ENCODE peak calls at places on chromosomes 11 and 22, in six cellular contexts. C is Peyer's patch, W is prostate gland, O is body of pancreas, Z is heart left ventricle, G is A549. T is an unnamed sample. For H3K4me1, the result is how much of the 10 kb centered on the place peaks cover.

GRCh38 chr11:124194283-124194682 is 11.1 kb downstream of the OR10D3 start:
- DNase-seq in C (no peak), W (no peak), O (no peak), Z (no peak), G (no peak), T (no peak)

GRCh38 chr11:93031386-93031785 is 61.9 kb downstream of the MTNR1B start:
- DNase-seq in C (no peak), W (no peak), O (no peak), Z (no peak), G (no peak), T (no peak)

GRCh38 chr11:74730601-74731260 is 495 bp downstream of the CHRDL2 start:
- DNase-seq in C (no peak), W (no peak), O (no peak), Z (no peak), G (no peak), T (no peak)

GRCh38 chr11:7548659-7549283 is 35.0 kb downstream of the PPFIBP2 start:
- DNase-seq in C (peak), W (no peak), O (peak), Z (no peak), G (peak), T (peak)

GRCh38 chr22:29353286-29353685 is 35.1 kb downstream of the AP1B1 start:
- DNase-seq in C (no peak), W (no peak), O (no peak), Z (no peak), G (no peak), T (no peak)

GRCh38 chr22:26479792-26480610 is 3.6 kb downstream of the HPS4 start:
- DNase-seq in C (no peak), W (peak), O (no peak), Z (no peak), G (no peak), T (no peak)

GRCh38 chr22:35539910-35540599 is 576 bp upstream of the RASD2 start:
- DNase-seq in C (peak), W (peak), O (peak), Z (peak), G (no peak), T (peak)

GRCh38 chr22:22103078-22103593 is 120.5 kb upstream of the TOP3B start:
- DNase-seq in C (no peak), W (no peak), O (no peak), Z (no peak), G (peak), T (no peak)

GRCh38 chr22:25177895-25178294 is 21.8 kb upstream of the CRYBB3 start:
- DNase-seq in C (no peak), W (no peak), O (no peak), Z (no peak), G (no peak), T (no peak)

GRCh38 chr22:39146256-39147101 is 6.0 kb downstream of the CBX7 start:
- DNase-seq in C (no peak), W (no peak), O (no peak), Z (peak), G (no peak), T (no peak)

GRCh38 chr11:86246293-86246675 is 1.7 kb downstream of the EED start:
- DNase-seq in C (no peak), W (no peak), O (no peak), Z (no peak), G (no peak), T (no peak)

GRCh38 chr22:27740192-27740748 is 61.3 kb downstream of the MN1 start:
- DNase-seq in C (no peak), W (no peak), O (no peak), Z (no peak), G (no peak), T (no peak)

GRCh38 chr11:3944198-3944597 is 88.7 kb downstream of the STIM1 start:
- DNase-seq in C (no peak), W (no peak), O (no peak), Z (peak), G (no peak), T (no peak)

GRCh38 chr11:62881579-62882427 is 1.1 kb downstream of the SLC3A2 start:
- DNase-seq in C (peak), W (peak), O (peak), Z (peak), G (peak), T (peak)

GRCh38 chr22:44838316-44839016 is 86.1 kb downstream of the ARHGAP8 start:
- DNase-seq in C (no peak), W (no peak), O (no peak), Z (no peak), G (no peak), T (no peak)

GRCh38 chr22:40855960-40856512 is 403 bp downstream of the ST13 start:
- DNase-seq in C (peak), W (peak), O (peak), Z (no peak), G (peak), T (peak)

DNA sequence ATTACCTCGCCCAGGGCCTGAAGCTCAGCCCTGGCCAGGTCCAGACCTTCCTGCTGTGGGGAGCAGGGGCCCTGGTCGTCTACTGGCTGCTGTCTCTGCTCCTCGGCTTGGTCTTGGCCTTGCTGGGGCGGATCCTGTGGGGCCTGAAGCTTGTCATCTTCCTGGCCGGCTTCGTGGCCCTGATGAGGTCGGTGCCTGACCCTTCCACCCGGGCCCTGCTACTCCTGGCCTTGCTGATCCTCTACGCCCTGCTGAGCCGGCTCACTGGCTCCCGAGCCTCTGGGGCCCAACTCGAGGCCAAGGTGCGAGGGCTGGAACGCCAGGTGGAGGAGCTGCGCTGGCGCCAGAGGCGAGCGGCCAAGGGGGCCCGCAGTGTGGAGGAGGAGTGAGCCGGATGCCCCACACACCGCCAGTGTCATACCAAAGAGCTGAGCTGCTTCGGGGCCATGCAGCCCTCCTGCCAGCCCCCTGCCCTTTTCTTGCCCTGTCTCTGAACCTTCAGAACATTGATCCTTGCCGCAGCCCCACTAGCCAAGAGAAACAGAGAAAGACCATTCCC is 2.4 kb upstream of the TMEM132A start:
- DNase-seq in C (no peak), W (no peak), O (no peak), Z (no peak), G (no peak), T (no peak)
- TF ChIP-seq POLR2A in C (no peak), W (no peak), O (no peak), Z (no peak), G (no peak), T (no peak)

GRCh38 chr11:118002010-118002540 is 15.9 kb downstream of the IL10RA start:
- DNase-seq in C (no peak), W (no peak), O (no peak), Z (no peak), G (no peak), T (no peak)

GRCh38 chr11:118002541-118003019 is 16.4 kb downstream of the IL10RA start:
- DNase-seq in C (no peak), W (no peak), O (peak), Z (peak), G (no peak), T (no peak)

GRCh38 chr11:118003456-118003855 is 17.3 kb downstream of the IL10RA start:
- DNase-seq in C (no peak), W (no peak), O (no peak), Z (no peak), G (no peak), T (no peak)

GRCh38 chr11:118001494-118001971 is 15.3 kb downstream of the IL10RA start:
- DNase-seq in C (no peak), W (no peak), O (no peak), Z (no peak), G (no peak), T (no peak)

DNA sequence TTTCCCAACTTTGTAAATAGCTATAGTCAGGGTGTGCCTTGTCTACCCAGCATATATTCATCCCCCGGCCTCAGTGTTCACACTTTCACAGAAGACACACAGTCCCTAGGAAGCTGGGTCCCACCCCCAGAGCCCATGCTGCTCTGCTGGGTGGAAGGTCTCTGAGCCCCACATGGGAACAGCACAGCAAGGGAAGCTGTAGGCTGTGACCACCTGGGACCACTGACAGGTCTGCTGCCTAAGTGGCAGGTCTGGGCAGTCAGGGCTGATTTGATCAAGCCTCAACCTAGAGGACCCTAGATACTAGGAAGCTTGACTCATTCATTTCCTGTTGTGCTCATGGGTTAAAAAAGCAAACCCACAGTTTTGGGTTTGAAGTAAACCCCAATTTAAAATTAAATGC is 16.8 kb downstream of the IL10RA start:
- DNase-seq in C (no peak), W (no peak), O (no peak), Z (no peak), G (no peak), T (no peak)
- H3K4me1 ChIP-seq in C (under half), W (under half), O (under half), Z (under half), G (under half), T (under half)

GRCh38 chr22:46175631-46176030 is 25.3 kb downstream of the PPARA start:
- DNase-seq in C (no peak), W (no peak), O (no peak), Z (no peak), G (no peak), T (no peak)
- TF ChIP-seq POLR2A in C (no peak), W (no peak), O (no peak), Z (no peak), G (no peak), T (no peak)

GRCh38 chr11:67264886-67265632 is 1.2 kb upstream of the GRK2 start:
- DNase-seq in C (no peak), W (no peak), O (peak), Z (peak), G (no peak), T (no peak)
- H3K4me1 ChIP-seq in C (under half), W (under half), O (half or more), Z (half or more), G (under half), T (half or more)

DNA sequence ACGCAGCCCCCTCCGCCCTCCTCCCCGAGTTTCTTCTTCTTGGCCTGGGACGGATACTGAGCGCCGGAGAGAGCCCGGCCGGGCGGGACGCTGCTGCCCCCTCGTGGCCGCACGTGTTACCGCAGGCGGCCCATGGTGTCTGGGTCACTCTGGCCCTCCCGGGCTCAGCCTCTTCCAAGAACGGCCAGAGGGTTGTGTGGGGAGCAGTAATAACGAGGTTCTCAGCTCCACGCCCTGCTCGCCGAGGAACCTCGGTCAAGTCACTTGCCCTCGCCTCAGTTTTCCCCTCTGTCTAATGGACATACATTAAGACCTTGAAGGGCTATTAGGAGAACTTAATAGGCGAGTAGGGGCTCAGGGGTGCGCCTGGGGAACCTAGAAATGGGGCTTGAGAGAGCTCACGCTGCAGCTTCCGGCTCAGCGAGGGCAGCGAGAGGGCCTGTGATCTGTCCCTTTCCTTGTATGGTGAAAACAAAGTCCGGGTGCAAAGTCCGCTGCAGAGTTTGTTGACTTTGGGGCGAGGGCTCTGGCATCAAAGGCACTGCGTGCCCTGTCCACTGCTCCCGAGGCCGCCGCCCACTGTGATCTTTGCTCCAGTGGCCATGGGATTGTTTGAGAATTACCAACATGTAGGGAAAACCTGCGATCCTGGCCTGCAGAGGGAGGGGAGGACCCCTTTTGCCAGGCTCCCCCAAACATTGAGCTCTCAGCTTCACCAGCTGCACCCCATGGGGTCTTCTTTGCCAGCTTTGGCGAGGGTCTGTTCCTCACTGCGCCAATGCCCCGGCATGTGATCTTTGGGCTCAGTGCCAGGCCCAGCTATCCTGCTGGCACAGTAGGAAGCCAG is 14.4 kb upstream of the LRP5 start:
- DNase-seq in C (peak), W (peak), O (peak), Z (peak), G (peak), T (peak)
- TF ChIP-seq POLR2A in C (peak), W (no peak), O (peak), Z (no peak), G (no peak), T (no peak)

GRCh38 chr11:119263352-119263940 is 53.5 kb downstream of the MCAM start:
- DNase-seq in C (no peak), W (no peak), O (no peak), Z (no peak), G (no peak), T (no peak)
- H3K4me1 ChIP-seq in C (under half), W (under half), O (under half), Z (under half), G (under half), T (under half)

DNA sequence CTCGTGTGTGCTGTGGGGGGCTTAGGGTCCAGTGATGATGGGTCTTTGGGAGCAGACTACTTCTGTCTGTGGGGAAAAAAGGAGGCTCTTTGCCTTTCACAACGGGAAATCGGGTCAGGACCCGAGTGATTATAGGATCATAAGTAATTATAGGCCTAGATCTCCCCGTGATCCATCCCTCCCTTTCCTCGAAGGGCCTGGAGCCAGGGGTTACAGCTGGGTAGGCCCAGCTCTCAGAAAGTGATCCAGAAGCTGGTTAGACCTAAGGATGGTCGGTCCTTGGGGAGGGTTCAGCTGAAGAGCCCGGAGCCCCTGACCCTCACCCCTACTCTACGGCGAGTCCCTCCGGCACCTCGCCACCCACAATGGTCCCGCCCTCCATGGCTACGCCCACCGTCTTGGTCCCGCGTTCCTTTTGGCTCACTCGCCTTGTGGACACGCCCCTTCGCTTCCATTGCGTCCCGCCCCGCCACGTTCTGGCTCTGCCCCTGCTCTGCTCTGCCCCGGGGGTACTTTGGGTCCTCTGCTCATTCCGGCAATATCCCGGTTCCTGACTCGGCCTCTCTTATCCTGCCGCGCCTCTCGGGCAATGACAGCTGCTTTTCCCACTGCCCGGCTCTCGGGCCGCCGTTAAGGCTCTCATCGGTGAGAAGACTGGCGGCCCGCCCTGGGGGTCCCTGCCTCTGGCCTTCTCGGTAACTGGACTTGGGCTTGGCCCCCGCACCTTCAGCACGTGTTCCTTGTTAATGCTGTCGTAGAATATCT is 5.0 kb downstream of the IGSF22 start:
- DNase-seq in C (peak), W (peak), O (peak), Z (peak), G (peak), T (peak)
- TF ChIP-seq POLR2A in C (no peak), W (no peak), O (peak), Z (no peak), G (peak), T (no peak)

T was measured in stomach.